ENCODE peak calls at places on chromosome 5, in nine cellular contexts. One of them, this sample, is unnamed.

GRCh38 chr5:138339086-138339456 is 1.0 kb downstream of the FAM53C start:
- DNase-seq in SK-N-SH: no peak
- DNase-seq in MM.1S: no peak
- DNase-seq in neural progenitor cell: peak
- DNase-seq in HCT116: no peak
- DNase-seq in GM23248: peak
- DNase-seq in hepatocyte: peak
- DNase-seq in PC-3: no peak
- DNase-seq in GM23338: peak
- DNase-seq in this sample: peak

GRCh38 chr5:144156767-144157171 is 13.7 kb downstream of the YIPF5 start:
- DNase-seq in SK-N-SH: no peak
- DNase-seq in MM.1S: no peak
- DNase-seq in neural progenitor cell: no peak
- DNase-seq in HCT116: no peak
- DNase-seq in GM23248: peak
- DNase-seq in hepatocyte: no peak
- DNase-seq in PC-3: no peak
- DNase-seq in GM23338: no peak
- DNase-seq in this sample: no peak

GRCh38 chr5:124628251-124628650 is 118.2 kb downstream of the ZNF608 start:
- DNase-seq in SK-N-SH: no peak
- DNase-seq in MM.1S: no peak
- DNase-seq in neural progenitor cell: no peak
- DNase-seq in HCT116: no peak
- DNase-seq in GM23248: peak
- DNase-seq in hepatocyte: no peak
- DNase-seq in PC-3: no peak
- DNase-seq in GM23338: no peak
- DNase-seq in this sample: no peak

GRCh38 chr5:148558892-148559291 is 95.4 kb downstream of the HTR4 start:
- DNase-seq in SK-N-SH: no peak
- DNase-seq in MM.1S: no peak
- DNase-seq in neural progenitor cell: no peak
- DNase-seq in HCT116: no peak
- DNase-seq in GM23248: no peak
- DNase-seq in hepatocyte: no peak
- DNase-seq in PC-3: no peak
- DNase-seq in GM23338: no peak
- DNase-seq in this sample: no peak

GRCh38 chr5:157025093-157025698 is 33.7 kb downstream of the HAVCR1 start:
- DNase-seq in SK-N-SH: no peak
- DNase-seq in MM.1S: no peak
- DNase-seq in neural progenitor cell: no peak
- DNase-seq in HCT116: no peak
- DNase-seq in GM23248: no peak
- DNase-seq in hepatocyte: no peak
- DNase-seq in PC-3: no peak
- DNase-seq in GM23338: no peak
- DNase-seq in this sample: peak

GRCh38 chr5:145718956-145719355 is 116.2 kb downstream of the PRELID2 start:
- DNase-seq in SK-N-SH: no peak
- DNase-seq in MM.1S: no peak
- DNase-seq in neural progenitor cell: peak
- DNase-seq in HCT116: peak
- DNase-seq in GM23248: peak
- DNase-seq in hepatocyte: peak
- DNase-seq in PC-3: peak
- DNase-seq in GM23338: peak
- DNase-seq in this sample: no peak

GRCh38 chr5:40497573-40497972 is 182.1 kb upstream of the PTGER4 start:
- DNase-seq in SK-N-SH: no peak
- DNase-seq in MM.1S: no peak
- DNase-seq in neural progenitor cell: no peak
- DNase-seq in HCT116: no peak
- DNase-seq in GM23248: peak
- DNase-seq in hepatocyte: no peak
- DNase-seq in PC-3: peak
- DNase-seq in GM23338: peak
- DNase-seq in this sample: no peak

GRCh38 chr5:54302267-54302687 is 8.1 kb downstream of the ARL15 start:
- DNase-seq in SK-N-SH: no peak
- DNase-seq in MM.1S: no peak
- DNase-seq in neural progenitor cell: no peak
- DNase-seq in HCT116: no peak
- DNase-seq in GM23248: peak
- DNase-seq in hepatocyte: no peak
- DNase-seq in PC-3: no peak
- DNase-seq in GM23338: no peak
- DNase-seq in this sample: no peak

GRCh38 chr5:68217476-68217984 is 2.0 kb downstream of the PIK3R1 start:
- DNase-seq in SK-N-SH: no peak
- DNase-seq in MM.1S: no peak
- DNase-seq in neural progenitor cell: peak
- DNase-seq in HCT116: no peak
- DNase-seq in GM23248: peak
- DNase-seq in hepatocyte: no peak
- DNase-seq in PC-3: no peak
- DNase-seq in GM23338: no peak
- DNase-seq in this sample: no peak

DNA sequence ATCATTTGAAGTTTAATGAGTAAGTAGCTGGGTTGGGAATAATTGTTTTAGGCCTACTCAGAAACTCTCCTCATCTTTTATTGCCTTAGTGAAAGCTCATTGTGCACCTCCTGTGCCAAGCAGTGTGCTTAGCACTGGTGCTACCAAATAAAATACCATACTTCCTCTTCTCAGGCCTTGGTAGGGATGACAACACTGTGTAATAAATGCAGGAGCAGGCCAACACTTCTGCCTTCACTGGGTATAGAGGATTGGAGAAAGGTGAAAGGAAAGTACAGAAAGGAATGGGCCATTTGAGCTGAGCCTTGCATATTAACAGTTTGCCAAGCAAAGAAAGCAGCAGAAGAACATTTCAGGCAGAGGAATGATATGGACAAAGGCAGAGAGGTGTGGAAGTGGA is 285.7 kb downstream of the NR3C1 start:
- DNase-seq in SK-N-SH: no peak
- DNase-seq in MM.1S: no peak
- DNase-seq in neural progenitor cell: no peak
- DNase-seq in HCT116: no peak
- DNase-seq in GM23248: no peak
- DNase-seq in hepatocyte: no peak
- DNase-seq in PC-3: no peak
- DNase-seq in GM23338: no peak
- DNase-seq in this sample: no peak
- TF ChIP-seq EZH2phosphoT487 in SK-N-SH: no peak
- TF ChIP-seq EZH2phosphoT487 in MM.1S: no peak
- TF ChIP-seq EZH2phosphoT487 in neural progenitor cell: no peak
- TF ChIP-seq EZH2phosphoT487 in HCT116: no peak
- TF ChIP-seq EZH2phosphoT487 in GM23248: no peak
- TF ChIP-seq EZH2phosphoT487 in hepatocyte: no peak
- TF ChIP-seq EZH2phosphoT487 in PC-3: no peak
- TF ChIP-seq EZH2phosphoT487 in GM23338: no peak
- TF ChIP-seq EZH2phosphoT487 in this sample: no peak

GRCh38 chr5:151233576-151234202 is 9.8 kb upstream of the CCDC69 start:
- DNase-seq in SK-N-SH: no peak
- DNase-seq in MM.1S: peak
- DNase-seq in neural progenitor cell: no peak
- DNase-seq in HCT116: no peak
- DNase-seq in GM23248: no peak
- DNase-seq in hepatocyte: no peak
- DNase-seq in PC-3: no peak
- DNase-seq in GM23338: no peak
- DNase-seq in this sample: peak
- H3K4me3 ChIP-seq in SK-N-SH: no peak
- H3K4me3 ChIP-seq in MM.1S: peak
- H3K4me3 ChIP-seq in neural progenitor cell: no peak
- H3K4me3 ChIP-seq in HCT116: no peak
- H3K4me3 ChIP-seq in GM23248: no peak
- H3K4me3 ChIP-seq in hepatocyte: no peak
- H3K4me3 ChIP-seq in PC-3: no peak
- H3K4me3 ChIP-seq in GM23338: no peak
- H3K4me3 ChIP-seq in this sample: peak

GRCh38 chr5:158755221-158755620 is 344.5 kb downstream of the EBF1 start:
- DNase-seq in SK-N-SH: no peak
- DNase-seq in MM.1S: no peak
- DNase-seq in neural progenitor cell: no peak
- DNase-seq in HCT116: no peak
- DNase-seq in GM23248: no peak
- DNase-seq in hepatocyte: no peak
- DNase-seq in PC-3: no peak
- DNase-seq in GM23338: no peak
- DNase-seq in this sample: peak

GRCh38 chr5:158752656-158752973 is 347.1 kb downstream of the EBF1 start:
- DNase-seq in SK-N-SH: no peak
- DNase-seq in MM.1S: no peak
- DNase-seq in neural progenitor cell: no peak
- DNase-seq in HCT116: no peak
- DNase-seq in GM23248: no peak
- DNase-seq in hepatocyte: no peak
- DNase-seq in PC-3: no peak
- DNase-seq in GM23338: no peak
- DNase-seq in this sample: no peak

GRCh38 chr5:158753354-158753753 is 346.4 kb downstream of the EBF1 start:
- DNase-seq in SK-N-SH: no peak
- DNase-seq in MM.1S: no peak
- DNase-seq in neural progenitor cell: no peak
- DNase-seq in HCT116: no peak
- DNase-seq in GM23248: no peak
- DNase-seq in hepatocyte: no peak
- DNase-seq in PC-3: no peak
- DNase-seq in GM23338: no peak
- DNase-seq in this sample: peak

GRCh38 chr5:158754018-158754514 is 345.6 kb downstream of the EBF1 start:
- DNase-seq in SK-N-SH: no peak
- DNase-seq in MM.1S: no peak
- DNase-seq in neural progenitor cell: no peak
- DNase-seq in HCT116: no peak
- DNase-seq in GM23248: peak
- DNase-seq in hepatocyte: no peak
- DNase-seq in PC-3: peak
- DNase-seq in GM23338: no peak
- DNase-seq in this sample: no peak

DNA sequence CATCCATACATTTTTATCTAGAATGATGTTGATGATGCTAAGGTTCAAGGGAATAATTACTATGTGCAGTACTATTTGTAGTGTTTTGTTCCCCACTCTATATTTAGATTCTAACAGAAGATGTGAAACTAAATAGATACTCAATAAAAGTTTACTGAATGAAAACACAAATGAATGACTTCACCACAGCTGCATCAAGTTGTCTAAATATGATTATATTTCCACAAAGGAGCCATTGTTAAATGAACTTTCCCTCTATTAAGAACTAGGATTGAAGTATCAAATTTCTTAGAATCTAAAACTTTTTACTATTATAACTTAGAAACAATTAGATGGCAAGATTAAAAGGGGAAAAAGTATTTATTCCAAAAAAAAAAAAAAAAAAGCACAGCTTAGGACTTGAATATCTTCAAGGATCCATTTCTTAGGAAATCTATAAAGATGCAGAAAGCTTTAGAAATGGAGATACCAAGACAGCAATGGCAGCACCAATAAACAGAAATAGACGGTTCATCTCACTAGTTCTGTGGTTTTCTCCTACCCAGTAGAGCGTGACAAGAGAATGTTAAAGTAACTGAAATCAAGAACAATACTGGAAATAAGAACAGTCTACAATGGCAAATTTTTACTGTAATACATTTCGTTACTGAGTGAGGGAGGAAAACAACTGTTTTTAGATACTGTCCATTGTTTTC is 347.6 kb downstream of the EBF1 start:
- DNase-seq in SK-N-SH: no peak
- DNase-seq in MM.1S: no peak
- DNase-seq in neural progenitor cell: no peak
- DNase-seq in HCT116: no peak
- DNase-seq in GM23248: peak
- DNase-seq in hepatocyte: no peak
- DNase-seq in PC-3: no peak
- DNase-seq in GM23338: no peak
- DNase-seq in this sample: peak
- H2AFZ ChIP-seq in SK-N-SH: no peak
- H2AFZ ChIP-seq in MM.1S: no peak
- H2AFZ ChIP-seq in neural progenitor cell: no peak
- H2AFZ ChIP-seq in HCT116: no peak
- H2AFZ ChIP-seq in GM23248: peak
- H2AFZ ChIP-seq in hepatocyte: no peak
- H2AFZ ChIP-seq in PC-3: no peak
- H2AFZ ChIP-seq in GM23338: no peak
- H2AFZ ChIP-seq in this sample: peak

GRCh38 chr5:73596705-73597328 is 29.2 kb upstream of the ARHGEF28 start:
- DNase-seq in SK-N-SH: peak
- DNase-seq in MM.1S: peak
- DNase-seq in neural progenitor cell: peak
- DNase-seq in HCT116: peak
- DNase-seq in GM23248: peak
- DNase-seq in hepatocyte: peak
- DNase-seq in PC-3: peak
- DNase-seq in GM23338: peak
- DNase-seq in this sample: peak
- TF ChIP-seq EZH2phosphoT487 in SK-N-SH: no peak
- TF ChIP-seq EZH2phosphoT487 in MM.1S: no peak
- TF ChIP-seq EZH2phosphoT487 in neural progenitor cell: no peak
- TF ChIP-seq EZH2phosphoT487 in HCT116: no peak
- TF ChIP-seq EZH2phosphoT487 in GM23248: no peak
- TF ChIP-seq EZH2phosphoT487 in hepatocyte: no peak
- TF ChIP-seq EZH2phosphoT487 in PC-3: no peak
- TF ChIP-seq EZH2phosphoT487 in GM23338: no peak
- TF ChIP-seq EZH2phosphoT487 in this sample: no peak

GRCh38 chr5:172447646-172448365 is 6.5 kb downstream of the SH3PXD2B start:
- DNase-seq in SK-N-SH: no peak
- DNase-seq in MM.1S: no peak
- DNase-seq in neural progenitor cell: no peak
- DNase-seq in HCT116: no peak
- DNase-seq in GM23248: no peak
- DNase-seq in hepatocyte: no peak
- DNase-seq in PC-3: no peak
- DNase-seq in GM23338: no peak
- DNase-seq in this sample: no peak
- H3K4me3 ChIP-seq in SK-N-SH: no peak
- H3K4me3 ChIP-seq in MM.1S: no peak
- H3K4me3 ChIP-seq in neural progenitor cell: no peak
- H3K4me3 ChIP-seq in HCT116: no peak
- H3K4me3 ChIP-seq in GM23248: no peak
- H3K4me3 ChIP-seq in hepatocyte: no peak
- H3K4me3 ChIP-seq in PC-3: no peak
- H3K4me3 ChIP-seq in GM23338: no peak
- H3K4me3 ChIP-seq in this sample: no peak

DNA sequence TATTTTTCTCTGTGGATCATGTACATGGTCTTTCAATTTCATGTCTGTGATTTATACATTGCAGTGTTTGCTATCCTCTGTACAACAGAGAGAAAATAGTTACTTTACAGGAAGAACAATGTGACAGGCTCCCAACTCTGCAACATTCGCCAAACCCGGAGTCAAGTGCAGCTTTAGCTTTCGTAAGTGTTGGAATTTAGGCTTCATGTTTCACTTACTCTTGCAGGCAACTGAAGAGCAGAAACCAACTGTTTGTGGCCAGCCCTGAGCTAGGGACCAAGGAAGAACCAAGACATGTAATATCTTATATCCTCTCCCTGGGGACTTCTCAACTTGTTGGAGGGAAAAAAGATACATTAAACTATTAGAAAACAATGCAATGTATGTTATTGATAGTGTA is 147.9 kb downstream of the C5orf15 start:
- DNase-seq in SK-N-SH: no peak
- DNase-seq in MM.1S: peak
- DNase-seq in neural progenitor cell: no peak
- DNase-seq in HCT116: no peak
- DNase-seq in GM23248: no peak
- DNase-seq in hepatocyte: no peak
- DNase-seq in PC-3: no peak
- DNase-seq in GM23338: no peak
- DNase-seq in this sample: no peak
- H2AFZ ChIP-seq in SK-N-SH: no peak
- H2AFZ ChIP-seq in MM.1S: no peak
- H2AFZ ChIP-seq in neural progenitor cell: no peak
- H2AFZ ChIP-seq in HCT116: no peak
- H2AFZ ChIP-seq in GM23248: no peak
- H2AFZ ChIP-seq in hepatocyte: no peak
- H2AFZ ChIP-seq in PC-3: no peak
- H2AFZ ChIP-seq in GM23338: no peak
- H2AFZ ChIP-seq in this sample: no peak

This sample was measured in OCI-LY7.